ENCODE peak calls at places on chromosome 18, in four cellular contexts. One of them, this sample, is unnamed.

GRCh38 chr18:50401888-50402287 is 27.0 kb downstream of the SKA1 start:
- DNase-seq in H9: peak
- DNase-seq in cardiac muscle cell: peak
- DNase-seq in upper lobe of right lung: peak
- DNase-seq in this sample: peak

GRCh38 chr18:43919565-43919964 is 642.3 kb upstream of the SYT4 start:
- DNase-seq in upper lobe of right lung: no peak
- DNase-seq in cardiac muscle cell: no peak
- DNase-seq in H9: no peak
- DNase-seq in this sample: no peak

GRCh38 chr18:10463096-10463495 is 8.7 kb downstream of the APCDD1 start:
- DNase-seq in H9: no peak
- DNase-seq in cardiac muscle cell: no peak
- DNase-seq in upper lobe of right lung: no peak
- DNase-seq in this sample: peak

GRCh38 chr18:57258131-57258777 is 94.1 kb upstream of the ST8SIA3 start:
- DNase-seq in H9: no peak
- DNase-seq in upper lobe of right lung: no peak
- DNase-seq in cardiac muscle cell: no peak
- DNase-seq in this sample: no peak

GRCh38 chr18:8324343-8325065 is 284.7 kb upstream of the RAB12 start:
- DNase-seq in upper lobe of right lung: no peak
- DNase-seq in cardiac muscle cell: no peak
- DNase-seq in H9: no peak
- DNase-seq in this sample: no peak

GRCh38 chr18:74834424-74835309 is 237.0 kb downstream of the ZNF407 start:
- DNase-seq in H9: no peak
- DNase-seq in cardiac muscle cell: no peak
- DNase-seq in upper lobe of right lung: no peak
- DNase-seq in this sample: no peak

GRCh38 chr18:40437517-40437916 is 1517.5 kb upstream of the PIK3C3 start:
- DNase-seq in cardiac muscle cell: peak
- DNase-seq in H9: no peak
- DNase-seq in upper lobe of right lung: no peak
- DNase-seq in this sample: no peak

GRCh38 chr18:70181015-70181414 is 24.5 kb downstream of the RTTN start:
- DNase-seq in upper lobe of right lung: no peak
- DNase-seq in cardiac muscle cell: no peak
- DNase-seq in H9: no peak
- DNase-seq in this sample: peak

GRCh38 chr18:57844319-57844718 is 41.2 kb upstream of the ATP8B1 start:
- DNase-seq in cardiac muscle cell: no peak
- DNase-seq in H9: no peak
- DNase-seq in upper lobe of right lung: no peak
- DNase-seq in this sample: no peak

GRCh38 chr18:23828426-23828825 is 139.2 kb downstream of the LAMA3 start:
- DNase-seq in H9: no peak
- DNase-seq in cardiac muscle cell: no peak
- DNase-seq in upper lobe of right lung: no peak
- DNase-seq in this sample: peak

GRCh38 chr18:63439334-63439733 is 17.1 kb upstream of the VPS4B start:
- DNase-seq in upper lobe of right lung: no peak
- DNase-seq in cardiac muscle cell: peak
- DNase-seq in H9: peak
- DNase-seq in this sample: peak

GRCh38 chr18:24112874-24113615 is 25.8 kb upstream of the CABYR start:
- DNase-seq in H9: no peak
- DNase-seq in upper lobe of right lung: no peak
- DNase-seq in cardiac muscle cell: no peak
- DNase-seq in this sample: no peak

GRCh38 chr18:23249348-23249747 is 114.1 kb downstream of the CABLES1 start:
- DNase-seq in upper lobe of right lung: no peak
- DNase-seq in cardiac muscle cell: no peak
- DNase-seq in H9: no peak
- DNase-seq in this sample: no peak

GRCh38 chr18:46385124-46385523 is 271.9 kb downstream of the LOXHD1 start:
- DNase-seq in upper lobe of right lung: no peak
- DNase-seq in H9: no peak
- DNase-seq in cardiac muscle cell: no peak
- DNase-seq in this sample: no peak

GRCh38 chr18:39647627-39648502 is 2082.3 kb upstream of the CELF4 start:
- DNase-seq in cardiac muscle cell: peak
- DNase-seq in H9: no peak
- DNase-seq in upper lobe of right lung: no peak
- DNase-seq in this sample: peak

GRCh38 chr18:74541703-74542555 is 7.6 kb downstream of the CNDP1 start:
- DNase-seq in upper lobe of right lung: no peak
- DNase-seq in cardiac muscle cell: no peak
- DNase-seq in H9: no peak
- DNase-seq in this sample: no peak

GRCh38 chr18:42183746-42184145 is 228.7 kb downstream of the PIK3C3 start:
- DNase-seq in upper lobe of right lung: no peak
- DNase-seq in cardiac muscle cell: no peak
- DNase-seq in H9: no peak
- DNase-seq in this sample: peak

GRCh38 chr18:13377496-13377895 is 158.9 kb downstream of the LDLRAD4 start:
- DNase-seq in upper lobe of right lung: no peak
- DNase-seq in H9: no peak
- DNase-seq in cardiac muscle cell: no peak
- DNase-seq in this sample: no peak

GRCh38 chr18:32470136-32470712 is 458 bp downstream of the GAREM1 start:
- DNase-seq in H9: peak
- DNase-seq in cardiac muscle cell: peak
- DNase-seq in upper lobe of right lung: peak
- DNase-seq in this sample: no peak

GRCh38 chr18:21264651-21265050 is 22.6 kb downstream of the GREB1L start:
- DNase-seq in upper lobe of right lung: no peak
- DNase-seq in H9: no peak
- DNase-seq in cardiac muscle cell: peak
- DNase-seq in this sample: no peak

GRCh38 chr18:7207366-7207765 is 23.5 kb upstream of the LRRC30 start:
- DNase-seq in H9: no peak
- DNase-seq in cardiac muscle cell: no peak
- DNase-seq in upper lobe of right lung: no peak
- DNase-seq in this sample: no peak

GRCh38 chr18:22439447-22439846 is 21.7 kb upstream of the CTAGE1 start:
- DNase-seq in H9: no peak
- DNase-seq in upper lobe of right lung: no peak
- DNase-seq in cardiac muscle cell: no peak
- DNase-seq in this sample: no peak

GRCh38 chr18:31683968-31684278 is 458 bp downstream of the B4GALT6 start:
- DNase-seq in upper lobe of right lung: no peak
- DNase-seq in cardiac muscle cell: no peak
- DNase-seq in H9: no peak
- DNase-seq in this sample: no peak

GRCh38 chr18:12645751-12646203 is 12.1 kb downstream of the SPIRE1 start:
- DNase-seq in H9: no peak
- DNase-seq in upper lobe of right lung: peak
- DNase-seq in cardiac muscle cell: peak
- DNase-seq in this sample: no peak

GRCh38 chr18:51643483-51643882 is 446.0 kb upstream of the MEX3C start:
- DNase-seq in cardiac muscle cell: no peak
- DNase-seq in upper lobe of right lung: no peak
- DNase-seq in H9: no peak
- DNase-seq in this sample: peak

GRCh38 chr18:69784840-69785239 is 162.8 kb downstream of the CD226 start:
- DNase-seq in cardiac muscle cell: no peak
- DNase-seq in H9: no peak
- DNase-seq in upper lobe of right lung: no peak
- DNase-seq in this sample: no peak

DNA sequence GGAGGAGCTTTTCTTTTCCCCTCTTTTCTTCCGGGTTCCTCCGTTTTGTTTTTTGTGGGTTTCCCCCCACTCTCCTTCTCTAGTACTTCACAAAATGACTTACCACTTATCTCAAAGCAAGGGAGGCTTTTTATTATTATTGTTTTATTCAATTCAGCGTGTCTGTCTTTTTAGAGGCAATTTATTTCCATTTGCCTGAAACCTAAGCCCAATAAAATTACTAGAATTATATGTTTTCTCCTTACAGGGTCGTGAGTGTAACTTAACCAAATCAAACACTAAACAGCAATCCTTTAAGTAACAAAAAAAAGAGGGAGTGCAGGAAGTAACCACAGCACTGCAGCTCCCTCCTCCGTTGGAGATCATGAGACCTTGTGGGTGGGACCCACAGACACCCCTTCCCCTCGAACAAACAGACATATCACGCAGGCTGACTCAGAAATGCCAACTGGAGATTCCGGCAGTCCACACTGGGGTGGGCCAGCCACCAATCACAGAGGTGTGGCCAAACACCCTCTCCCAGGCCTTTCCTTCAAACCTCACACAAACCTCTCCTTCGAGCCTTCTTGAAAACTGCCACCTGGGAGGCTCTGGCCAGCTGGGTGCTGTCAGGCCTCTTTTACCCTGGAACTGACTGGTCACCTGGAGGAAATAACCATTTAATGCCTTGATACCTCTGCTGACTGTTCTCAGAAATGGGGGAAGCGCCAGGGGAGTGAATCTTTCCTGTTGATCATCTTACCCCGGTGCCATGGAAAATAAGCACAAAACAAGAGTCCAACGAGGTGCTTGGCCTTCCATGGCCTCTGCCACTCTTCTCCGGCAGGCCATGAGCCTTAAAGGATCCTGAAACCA is 207.1 kb upstream of the SMAD2 start:
- DNase-seq in upper lobe of right lung: no peak
- DNase-seq in cardiac muscle cell: no peak
- DNase-seq in H9: no peak
- DNase-seq in this sample: no peak
- H3K27ac ChIP-seq in upper lobe of right lung: peak
- H3K27ac ChIP-seq in cardiac muscle cell: no peak
- H3K27ac ChIP-seq in H9: no peak
- H3K27ac ChIP-seq in this sample: no peak

GRCh38 chr18:61851940-61852451 is 40.8 kb downstream of the RNF152 start:
- DNase-seq in upper lobe of right lung: no peak
- DNase-seq in H9: no peak
- DNase-seq in cardiac muscle cell: no peak
- DNase-seq in this sample: no peak
- H3K27ac ChIP-seq in upper lobe of right lung: no peak
- H3K27ac ChIP-seq in H9: no peak
- H3K27ac ChIP-seq in cardiac muscle cell: no peak
- H3K27ac ChIP-seq in this sample: no peak

GRCh38 chr18:79428287-79428686 is 32.6 kb downstream of the NFATC1 start:
- DNase-seq in cardiac muscle cell: no peak
- DNase-seq in H9: no peak
- DNase-seq in upper lobe of right lung: no peak
- DNase-seq in this sample: no peak
- H3K27ac ChIP-seq in cardiac muscle cell: no peak
- H3K27ac ChIP-seq in H9: no peak
- H3K27ac ChIP-seq in upper lobe of right lung: no peak
- H3K27ac ChIP-seq in this sample: no peak

DNA sequence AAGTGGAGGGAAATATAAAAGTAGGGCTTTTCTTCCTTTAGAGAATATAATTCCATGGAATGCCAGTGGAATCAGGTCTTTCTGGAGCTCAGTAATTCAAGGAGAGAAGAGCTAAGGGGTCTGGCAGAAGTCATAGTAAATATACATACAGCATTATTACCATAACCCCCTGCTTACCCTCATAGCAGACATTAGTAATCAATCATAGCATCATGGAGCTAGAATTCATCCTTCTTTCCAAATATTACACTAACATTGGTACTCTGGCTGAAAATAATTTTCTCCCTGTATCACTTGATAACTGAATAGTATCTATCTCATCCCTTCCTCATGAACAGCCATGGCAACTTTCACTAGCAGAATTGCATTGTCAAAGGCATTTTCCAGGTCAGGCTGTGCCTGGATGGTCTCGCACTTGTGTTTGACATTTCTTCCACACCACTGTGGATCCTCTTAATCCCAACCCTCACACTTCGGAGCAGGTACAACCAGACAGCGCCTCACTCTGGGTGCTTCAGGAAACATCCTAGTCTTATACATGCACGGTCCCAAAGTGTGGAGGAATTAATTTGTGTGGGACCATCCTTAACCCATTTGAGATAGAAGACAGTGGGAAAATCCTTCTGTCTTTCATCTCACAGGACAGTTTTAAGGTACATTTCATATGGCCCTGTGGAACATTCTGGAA is 84.2 kb upstream of the SEC11C start:
- DNase-seq in upper lobe of right lung: no peak
- DNase-seq in H9: peak
- DNase-seq in cardiac muscle cell: peak
- DNase-seq in this sample: peak
- H3K27ac ChIP-seq in upper lobe of right lung: no peak
- H3K27ac ChIP-seq in H9: no peak
- H3K27ac ChIP-seq in cardiac muscle cell: no peak
- H3K27ac ChIP-seq in this sample: peak

This sample was measured in A673.